ENCODE peak calls at places on chromosomes 12 and 14, in nine cellular contexts. One of them, this sample, is unnamed.

GRCh38 chr12:25970916-25971674 is 12.6 kb downstream of the RASSF8 start:
- DNase-seq in activated naive CD8-positive, alpha-beta T cell treated with anti-CD3 and anti-CD28 coated beads, Interleukin-2, amount 50 U/mL, for 24 hours: no peak
- DNase-seq in CD4-positive, alpha-beta memory T cell: no peak
- DNase-seq in RPMI8226: no peak
- DNase-seq in H54: no peak
- DNase-seq in activated T-cell treated with anti-CD3 and anti-CD28 coated beads, Interleukin-2, amount 50 U/mL, for 1 hour: no peak
- DNase-seq in M059J: no peak
- DNase-seq in activated T-helper 2 cell treated with anti-CD3 and anti-CD28 coated beads, Interferon-gamma antibody, Interleukin-2, Interleukin-4, amounts not matched to agents 10 μg/mL and 5 μg/mL and 100 μg/mL, durations not matched to agents 14 hours and 24 hours and 36 hours: no peak
- DNase-seq in globus pallidus: no peak
- DNase-seq in this sample: no peak

GRCh38 chr14:99395904-99396530 is 84.6 kb downstream of the SETD3 start:
- DNase-seq in activated naive CD8-positive, alpha-beta T cell treated with anti-CD3 and anti-CD28 coated beads, Interleukin-2, amount 50 U/mL, for 24 hours: peak
- DNase-seq in CD4-positive, alpha-beta memory T cell: peak
- DNase-seq in RPMI8226: no peak
- DNase-seq in H54: peak
- DNase-seq in activated T-cell treated with anti-CD3 and anti-CD28 coated beads, Interleukin-2, amount 50 U/mL, for 1 hour: peak
- DNase-seq in M059J: peak
- DNase-seq in activated T-helper 2 cell treated with anti-CD3 and anti-CD28 coated beads, Interferon-gamma antibody, Interleukin-2, Interleukin-4, amounts not matched to agents 10 μg/mL and 5 μg/mL and 100 μg/mL, durations not matched to agents 14 hours and 24 hours and 36 hours: no peak
- DNase-seq in globus pallidus: peak
- DNase-seq in this sample: no peak

GRCh38 chr12:105944628-105945027 is 194.1 kb downstream of the NUAK1 start:
- DNase-seq in activated naive CD8-positive, alpha-beta T cell treated with anti-CD3 and anti-CD28 coated beads, Interleukin-2, amount 50 U/mL, for 24 hours: no peak
- DNase-seq in CD4-positive, alpha-beta memory T cell: no peak
- DNase-seq in RPMI8226: no peak
- DNase-seq in H54: no peak
- DNase-seq in activated T-cell treated with anti-CD3 and anti-CD28 coated beads, Interleukin-2, amount 50 U/mL, for 1 hour: no peak
- DNase-seq in M059J: peak
- DNase-seq in activated T-helper 2 cell treated with anti-CD3 and anti-CD28 coated beads, Interferon-gamma antibody, Interleukin-2, Interleukin-4, amounts not matched to agents 10 μg/mL and 5 μg/mL and 100 μg/mL, durations not matched to agents 14 hours and 24 hours and 36 hours: no peak
- DNase-seq in globus pallidus: no peak
- DNase-seq in this sample: no peak

GRCh38 chr12:132669166-132669879 is 17.8 kb downstream of the POLE start:
- DNase-seq in activated naive CD8-positive, alpha-beta T cell treated with anti-CD3 and anti-CD28 coated beads, Interleukin-2, amount 50 U/mL, for 24 hours: no peak
- DNase-seq in CD4-positive, alpha-beta memory T cell: no peak
- DNase-seq in RPMI8226: no peak
- DNase-seq in H54: no peak
- DNase-seq in activated T-cell treated with anti-CD3 and anti-CD28 coated beads, Interleukin-2, amount 50 U/mL, for 1 hour: no peak
- DNase-seq in M059J: no peak
- DNase-seq in activated T-helper 2 cell treated with anti-CD3 and anti-CD28 coated beads, Interferon-gamma antibody, Interleukin-2, Interleukin-4, amounts not matched to agents 10 μg/mL and 5 μg/mL and 100 μg/mL, durations not matched to agents 14 hours and 24 hours and 36 hours: no peak
- DNase-seq in globus pallidus: no peak
- DNase-seq in this sample: no peak

GRCh38 chr12:12788675-12789368 is 3.4 kb downstream of the APOLD1 start:
- DNase-seq in activated naive CD8-positive, alpha-beta T cell treated with anti-CD3 and anti-CD28 coated beads, Interleukin-2, amount 50 U/mL, for 24 hours: peak
- DNase-seq in CD4-positive, alpha-beta memory T cell: peak
- DNase-seq in RPMI8226: peak
- DNase-seq in H54: peak
- DNase-seq in activated T-cell treated with anti-CD3 and anti-CD28 coated beads, Interleukin-2, amount 50 U/mL, for 1 hour: peak
- DNase-seq in M059J: peak
- DNase-seq in activated T-helper 2 cell treated with anti-CD3 and anti-CD28 coated beads, Interferon-gamma antibody, Interleukin-2, Interleukin-4, amounts not matched to agents 10 μg/mL and 5 μg/mL and 100 μg/mL, durations not matched to agents 14 hours and 24 hours and 36 hours: peak
- DNase-seq in globus pallidus: peak
- DNase-seq in this sample: no peak

GRCh38 chr12:130281157-130281799 is 56.4 kb upstream of the PIWIL1 start:
- DNase-seq in activated naive CD8-positive, alpha-beta T cell treated with anti-CD3 and anti-CD28 coated beads, Interleukin-2, amount 50 U/mL, for 24 hours: peak
- DNase-seq in CD4-positive, alpha-beta memory T cell: peak
- DNase-seq in RPMI8226: peak
- DNase-seq in H54: no peak
- DNase-seq in activated T-cell treated with anti-CD3 and anti-CD28 coated beads, Interleukin-2, amount 50 U/mL, for 1 hour: peak
- DNase-seq in M059J: no peak
- DNase-seq in activated T-helper 2 cell treated with anti-CD3 and anti-CD28 coated beads, Interferon-gamma antibody, Interleukin-2, Interleukin-4, amounts not matched to agents 10 μg/mL and 5 μg/mL and 100 μg/mL, durations not matched to agents 14 hours and 24 hours and 36 hours: peak
- DNase-seq in globus pallidus: peak
- DNase-seq in this sample: no peak

GRCh38 chr12:81591256-81591655 is 167.9 kb downstream of the PPFIA2 start:
- DNase-seq in activated naive CD8-positive, alpha-beta T cell treated with anti-CD3 and anti-CD28 coated beads, Interleukin-2, amount 50 U/mL, for 24 hours: no peak
- DNase-seq in CD4-positive, alpha-beta memory T cell: no peak
- DNase-seq in RPMI8226: no peak
- DNase-seq in H54: no peak
- DNase-seq in activated T-cell treated with anti-CD3 and anti-CD28 coated beads, Interleukin-2, amount 50 U/mL, for 1 hour: no peak
- DNase-seq in M059J: no peak
- DNase-seq in activated T-helper 2 cell treated with anti-CD3 and anti-CD28 coated beads, Interferon-gamma antibody, Interleukin-2, Interleukin-4, amounts not matched to agents 10 μg/mL and 5 μg/mL and 100 μg/mL, durations not matched to agents 14 hours and 24 hours and 36 hours: no peak
- DNase-seq in globus pallidus: no peak
- DNase-seq in this sample: no peak

GRCh38 chr14:99118946-99119345 is 153.1 kb downstream of the BCL11B start:
- DNase-seq in activated naive CD8-positive, alpha-beta T cell treated with anti-CD3 and anti-CD28 coated beads, Interleukin-2, amount 50 U/mL, for 24 hours: no peak
- DNase-seq in CD4-positive, alpha-beta memory T cell: no peak
- DNase-seq in RPMI8226: no peak
- DNase-seq in H54: no peak
- DNase-seq in activated T-cell treated with anti-CD3 and anti-CD28 coated beads, Interleukin-2, amount 50 U/mL, for 1 hour: no peak
- DNase-seq in M059J: no peak
- DNase-seq in activated T-helper 2 cell treated with anti-CD3 and anti-CD28 coated beads, Interferon-gamma antibody, Interleukin-2, Interleukin-4, amounts not matched to agents 10 μg/mL and 5 μg/mL and 100 μg/mL, durations not matched to agents 14 hours and 24 hours and 36 hours: no peak
- DNase-seq in globus pallidus: no peak
- DNase-seq in this sample: no peak

This sample was measured in cerebellar nuclear complex.